ENCODE peak calls at places on chromosomes 11 and 22, in six cellular contexts. I, O, V, M, W and C are unnamed samples.

GRCh38 chr11:45834298-45834756 is 12.9 kb upstream of the CRY2 start:
- DNase-seq in I (no peak), O (no peak), V (no peak), M (no peak), W (no peak), C (no peak)

GRCh38 chr11:78149646-78150045 is 10.2 kb upstream of the ALG8 start:
- DNase-seq in I (peak), O (peak), V (no peak), M (peak), W (no peak), C (no peak)

GRCh38 chr11:78768345-78768744 is 193.7 kb upstream of the NARS2 start:
- DNase-seq in I (no peak), O (no peak), V (no peak), M (no peak), W (no peak), C (no peak)

GRCh38 chr11:128905345-128906184 is 14.4 kb downstream of the KCNJ5 start:
- DNase-seq in I (peak), O (no peak), V (peak), M (peak), W (no peak), C (peak)

GRCh38 chr11:2211113-2211971 is 39.7 kb upstream of the TH start:
- DNase-seq in I (no peak), O (no peak), V (no peak), M (no peak), W (no peak), C (no peak)

GRCh38 chr11:72239849-72240460 is 4.0 kb downstream of the PHOX2A start:
- DNase-seq in I (no peak), O (no peak), V (peak), M (no peak), W (peak), C (peak)

GRCh38 chr22:50606561-50607365 is 6.2 kb downstream of the MAPK8IP2 start:
- DNase-seq in I (no peak), O (no peak), V (no peak), M (no peak), W (no peak), C (no peak)

GRCh38 chr11:47271328-47271727 is 1.4 kb downstream of the MADD start:
- DNase-seq in I (no peak), O (no peak), V (no peak), M (no peak), W (no peak), C (no peak)

GRCh38 chr22:39282642-39283311 is 36.6 kb downstream of the RPL3 start:
- DNase-seq in I (no peak), O (no peak), V (no peak), M (no peak), W (no peak), C (no peak)

GRCh38 chr11:44726278-44727113 is at the start of gene TSPAN18:
- DNase-seq in I (no peak), O (no peak), V (peak), M (no peak), W (peak), C (peak)

GRCh38 chr11:36564376-36565032 is 3.3 kb upstream of the RAG1 start:
- DNase-seq in I (peak), O (peak), V (peak), M (peak), W (peak), C (peak)

GRCh38 chr22:22938672-22939536 is 51.3 kb downstream of the IGLL5 start:
- DNase-seq in I (no peak), O (no peak), V (no peak), M (no peak), W (no peak), C (no peak)

GRCh38 chr22:36204001-36204640 is 2.5 kb upstream of the APOL4 start:
- DNase-seq in I (no peak), O (no peak), V (no peak), M (no peak), W (no peak), C (no peak)

GRCh38 chr11:35615911-35616900 is 2.1 kb upstream of the FJX1 start:
- DNase-seq in I (peak), O (peak), V (peak), M (no peak), W (no peak), C (no peak)

GRCh38 chr22:46758098-46758497 is 4.4 kb upstream of the TBC1D22A start:
- DNase-seq in I (no peak), O (no peak), V (no peak), M (no peak), W (no peak), C (no peak)

GRCh38 chr11:103396237-103396636 is 287.0 kb downstream of the DYNC2H1 start:
- DNase-seq in I (no peak), O (no peak), V (no peak), M (no peak), W (no peak), C (no peak)

GRCh38 chr11:17406818-17407149 is 18.3 kb upstream of the KCNJ11 start:
- DNase-seq in I (no peak), O (no peak), V (no peak), M (no peak), W (no peak), C (no peak)

GRCh38 chr11:17406082-17406817 is 17.8 kb upstream of the KCNJ11 start:
- DNase-seq in I (no peak), O (no peak), V (no peak), M (no peak), W (no peak), C (no peak)

GRCh38 chr11:17407575-17407974 is 19.1 kb upstream of the KCNJ11 start:
- DNase-seq in I (no peak), O (no peak), V (no peak), M (no peak), W (no peak), C (no peak)

GRCh38 chr11:17403977-17404759 is 15.7 kb upstream of the KCNJ11 start:
- DNase-seq in I (no peak), O (no peak), V (no peak), M (peak), W (no peak), C (no peak)

GRCh38 chr11:17405232-17406005 is 17.0 kb upstream of the KCNJ11 start:
- DNase-seq in I (peak), O (peak), V (no peak), M (peak), W (peak), C (no peak)
- TF ChIP-seq CTCF in I (no peak), O (no peak), V (no peak), M (no peak), W (no peak), C (no peak)

GRCh38 chr22:31911565-31912401 is 32.6 kb upstream of the YWHAH start:
- DNase-seq in I (no peak), O (no peak), V (no peak), M (no peak), W (no peak), C (no peak)
- TF ChIP-seq CTCF in I (no peak), O (no peak), V (no peak), M (no peak), W (no peak), C (no peak)

GRCh38 chr11:121437686-121438078 is 14.4 kb upstream of the SORL1 start:
- DNase-seq in I (no peak), O (no peak), V (no peak), M (no peak), W (no peak), C (no peak)

GRCh38 chr11:121441533-121441932 is 10.6 kb upstream of the SORL1 start:
- DNase-seq in I (no peak), O (no peak), V (no peak), M (no peak), W (no peak), C (no peak)

GRCh38 chr11:121439337-121439736 is 12.8 kb upstream of the SORL1 start:
- DNase-seq in I (no peak), O (no peak), V (no peak), M (no peak), W (no peak), C (no peak)

GRCh38 chr11:121437018-121437685 is 15.0 kb upstream of the SORL1 start:
- DNase-seq in I (no peak), O (peak), V (no peak), M (peak), W (no peak), C (no peak)

GRCh38 chr11:121439759-121440158 is 12.4 kb upstream of the SORL1 start:
- DNase-seq in I (no peak), O (no peak), V (no peak), M (no peak), W (no peak), C (no peak)
- TF ChIP-seq CTCF in I (no peak), O (no peak), V (no peak), M (no peak), W (no peak), C (no peak)

GRCh38 chr11:9081153-9081552 is 10.2 kb downstream of the SCUBE2 start:
- DNase-seq in I (no peak), O (no peak), V (no peak), M (no peak), W (no peak), C (no peak)

GRCh38 chr11:9077164-9077563 is 14.2 kb downstream of the SCUBE2 start:
- DNase-seq in I (no peak), O (no peak), V (no peak), M (no peak), W (no peak), C (no peak)

GRCh38 chr11:9076661-9077060 is 14.7 kb downstream of the SCUBE2 start:
- DNase-seq in I (no peak), O (no peak), V (no peak), M (peak), W (no peak), C (no peak)

GRCh38 chr11:9076046-9076445 is 15.4 kb downstream of the SCUBE2 start:
- DNase-seq in I (no peak), O (no peak), V (no peak), M (no peak), W (no peak), C (no peak)

DNA sequence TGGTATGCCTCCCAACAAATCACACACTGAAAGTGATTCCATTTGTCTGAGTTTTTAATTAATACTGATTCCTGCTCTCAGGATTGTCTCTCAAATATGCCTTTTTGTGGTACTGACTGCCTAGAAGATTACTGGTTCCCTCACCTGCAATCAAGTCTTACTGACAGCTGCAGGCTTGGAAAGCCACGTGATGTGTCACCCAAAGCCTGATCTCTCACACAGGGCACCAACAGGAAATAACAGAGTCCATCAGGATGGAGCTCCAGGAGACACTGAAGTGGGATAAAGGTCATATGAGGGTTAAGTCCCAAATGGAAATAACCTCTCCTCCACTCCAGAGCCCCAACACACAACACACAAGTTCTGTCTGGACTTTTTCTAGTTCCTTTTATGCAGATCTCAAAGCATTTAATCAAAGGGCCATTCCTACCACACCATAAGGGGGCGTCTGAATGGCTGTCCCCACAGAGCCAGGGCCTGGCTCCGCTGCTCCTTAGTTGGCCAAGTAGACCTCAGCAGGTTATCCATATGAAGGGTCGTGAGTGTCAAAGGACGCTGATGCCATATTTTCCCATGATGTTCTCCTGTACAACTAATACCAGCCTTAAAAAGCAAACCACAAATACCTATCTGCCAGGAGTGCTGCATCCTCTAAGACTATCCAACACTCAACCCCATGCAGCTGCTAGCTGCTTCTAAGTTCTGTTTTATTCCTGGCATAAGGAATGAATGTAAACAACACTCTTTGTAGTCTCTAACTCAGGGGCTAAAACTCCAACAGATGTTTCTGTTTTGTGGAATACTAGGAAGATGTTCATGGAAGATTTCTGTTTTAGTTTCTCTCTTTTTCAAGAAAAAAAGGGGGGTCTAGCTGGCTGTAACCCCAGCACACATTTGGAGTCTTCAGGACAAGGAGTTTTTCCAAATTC is 13.0 kb downstream of the SCUBE2 start:
- DNase-seq in I (no peak), O (no peak), V (no peak), M (no peak), W (no peak), C (no peak)
- TF ChIP-seq CTCF in I (no peak), O (no peak), V (no peak), M (no peak), W (no peak), C (no peak)

GRCh38 chr22:37797874-37798500 is 9.7 kb upstream of the GCAT start:
- DNase-seq in I (no peak), O (no peak), V (no peak), M (no peak), W (no peak), C (no peak)
- TF ChIP-seq CTCF in I (no peak), O (no peak), V (no peak), M (no peak), W (no peak), C (no peak)

GRCh38 chr11:94766656-94767291 is 1.4 kb upstream of the AMOTL1 start:
- DNase-seq in I (no peak), O (no peak), V (no peak), M (peak), W (no peak), C (no peak)

GRCh38 chr11:94767292-94767690 is 865 bp upstream of the AMOTL1 start:
- DNase-seq in I (no peak), O (no peak), V (no peak), M (no peak), W (no peak), C (no peak)

GRCh38 chr11:94768602-94769511 is 701 bp downstream of the AMOTL1 start:
- DNase-seq in I (peak), O (peak), V (peak), M (peak), W (peak), C (peak)

GRCh38 chr11:94769897-94770296 is 1.7 kb downstream of the AMOTL1 start:
- DNase-seq in I (no peak), O (no peak), V (no peak), M (no peak), W (no peak), C (no peak)

GRCh38 chr11:94767701-94768601 is at the start of gene AMOTL1:
- DNase-seq in I (peak), O (peak), V (peak), M (peak), W (peak), C (peak)
- TF ChIP-seq CTCF in I (no peak), O (no peak), V (no peak), M (no peak), W (no peak), C (no peak)